ENCODE peak calls at places on chromosome 7, in nine cellular contexts. One of them, this sample, is unnamed.
A peak's percentile ranks its signal among the peaks of the same experiment; 100 is the strongest.

GRCh38 chr7:105674200-105675030 is 93.1 kb upstream of the EFCAB10 start:
- DNase-seq in left lung: no peak
- DNase-seq in Karpas-422: peak; percentile 14
- DNase-seq in brain microvascular endothelial cell: no peak
- DNase-seq in lung: no peak
- DNase-seq in pancreas: no peak
- DNase-seq in heart left ventricle: no peak
- DNase-seq in SJSA1: no peak
- DNase-seq in HepG2: no peak
- DNase-seq in this sample: peak; percentile 75

GRCh38 chr7:155869784-155870076 is 57.5 kb upstream of the SHH start:
- DNase-seq in left lung: no peak
- DNase-seq in Karpas-422: no peak
- DNase-seq in brain microvascular endothelial cell: no peak
- DNase-seq in lung: no peak
- DNase-seq in pancreas: no peak
- DNase-seq in heart left ventricle: no peak
- DNase-seq in SJSA1: no peak
- DNase-seq in HepG2: no peak
- DNase-seq in this sample: no peak

GRCh38 chr7:97167749-97168148 is 50.3 kb downstream of the SDHAF3 start:
- DNase-seq in left lung: no peak
- DNase-seq in Karpas-422: no peak
- DNase-seq in brain microvascular endothelial cell: no peak
- DNase-seq in lung: no peak
- DNase-seq in pancreas: no peak
- DNase-seq in heart left ventricle: no peak
- DNase-seq in SJSA1: no peak
- DNase-seq in HepG2: peak; percentile 7
- DNase-seq in this sample: no peak

GRCh38 chr7:102140952-102141370 is 145.7 kb upstream of the SH2B2 start:
- DNase-seq in left lung: peak; percentile 46
- DNase-seq in Karpas-422: peak; percentile 50
- DNase-seq in brain microvascular endothelial cell: no peak
- DNase-seq in lung: no peak
- DNase-seq in pancreas: peak; percentile 31
- DNase-seq in heart left ventricle: no peak
- DNase-seq in SJSA1: no peak
- DNase-seq in HepG2: no peak
- DNase-seq in this sample: no peak

GRCh38 chr7:159117366-159118219 is 27.1 kb downstream of the VIPR2 start:
- DNase-seq in left lung: no peak
- DNase-seq in Karpas-422: no peak
- DNase-seq in brain microvascular endothelial cell: no peak
- DNase-seq in lung: no peak
- DNase-seq in pancreas: no peak
- DNase-seq in heart left ventricle: no peak
- DNase-seq in SJSA1: no peak
- DNase-seq in HepG2: no peak
- DNase-seq in this sample: no peak

GRCh38 chr7:121011401-121011800 is 22.9 kb downstream of the CPED1 start:
- DNase-seq in left lung: no peak
- DNase-seq in Karpas-422: no peak
- DNase-seq in brain microvascular endothelial cell: no peak
- DNase-seq in lung: no peak
- DNase-seq in pancreas: no peak
- DNase-seq in heart left ventricle: no peak
- DNase-seq in SJSA1: no peak
- DNase-seq in HepG2: no peak
- DNase-seq in this sample: no peak

GRCh38 chr7:107902381-107902780 is 11.4 kb downstream of the DLD start:
- DNase-seq in left lung: no peak
- DNase-seq in Karpas-422: no peak
- DNase-seq in brain microvascular endothelial cell: no peak
- DNase-seq in lung: no peak
- DNase-seq in pancreas: no peak
- DNase-seq in heart left ventricle: no peak
- DNase-seq in SJSA1: peak; percentile 37
- DNase-seq in HepG2: no peak
- DNase-seq in this sample: no peak

GRCh38 chr7:55533050-55533728 is 39.1 kb downstream of the VOPP1 start:
- DNase-seq in left lung: no peak
- DNase-seq in Karpas-422: peak; percentile 68
- DNase-seq in brain microvascular endothelial cell: peak; percentile 37
- DNase-seq in lung: no peak
- DNase-seq in pancreas: no peak
- DNase-seq in heart left ventricle: no peak
- DNase-seq in SJSA1: no peak
- DNase-seq in HepG2: no peak
- DNase-seq in this sample: peak; percentile 6

GRCh38 chr7:65441010-65441409 is 67.4 kb downstream of the ZNF92 start:
- DNase-seq in left lung: no peak
- DNase-seq in Karpas-422: no peak
- DNase-seq in brain microvascular endothelial cell: peak; percentile 75
- DNase-seq in lung: no peak
- DNase-seq in pancreas: no peak
- DNase-seq in heart left ventricle: no peak
- DNase-seq in SJSA1: peak; percentile 44
- DNase-seq in HepG2: no peak
- DNase-seq in this sample: no peak

GRCh38 chr7:135260930-135261721 is 27.5 kb downstream of the STRA8 start:
- DNase-seq in left lung: no peak
- DNase-seq in Karpas-422: no peak
- DNase-seq in brain microvascular endothelial cell: no peak
- DNase-seq in lung: no peak
- DNase-seq in pancreas: no peak
- DNase-seq in heart left ventricle: no peak
- DNase-seq in SJSA1: no peak
- DNase-seq in HepG2: no peak
- DNase-seq in this sample: no peak

GRCh38 chr7:69827140-69827919 is 229.1 kb downstream of the AUTS2 start:
- DNase-seq in left lung: no peak
- DNase-seq in Karpas-422: peak; percentile 59
- DNase-seq in brain microvascular endothelial cell: no peak
- DNase-seq in lung: no peak
- DNase-seq in pancreas: no peak
- DNase-seq in heart left ventricle: no peak
- DNase-seq in SJSA1: no peak
- DNase-seq in HepG2: no peak
- DNase-seq in this sample: no peak

GRCh38 chr7:5591547-5591899 is 167.9 kb upstream of the TNRC18 start:
- DNase-seq in left lung: peak; percentile 55
- DNase-seq in Karpas-422: no peak
- DNase-seq in brain microvascular endothelial cell: peak; percentile 70
- DNase-seq in lung: no peak
- DNase-seq in pancreas: no peak
- DNase-seq in heart left ventricle: peak; percentile 32
- DNase-seq in SJSA1: peak; percentile 95
- DNase-seq in HepG2: peak; percentile 72
- DNase-seq in this sample: peak; percentile 83

DNA sequence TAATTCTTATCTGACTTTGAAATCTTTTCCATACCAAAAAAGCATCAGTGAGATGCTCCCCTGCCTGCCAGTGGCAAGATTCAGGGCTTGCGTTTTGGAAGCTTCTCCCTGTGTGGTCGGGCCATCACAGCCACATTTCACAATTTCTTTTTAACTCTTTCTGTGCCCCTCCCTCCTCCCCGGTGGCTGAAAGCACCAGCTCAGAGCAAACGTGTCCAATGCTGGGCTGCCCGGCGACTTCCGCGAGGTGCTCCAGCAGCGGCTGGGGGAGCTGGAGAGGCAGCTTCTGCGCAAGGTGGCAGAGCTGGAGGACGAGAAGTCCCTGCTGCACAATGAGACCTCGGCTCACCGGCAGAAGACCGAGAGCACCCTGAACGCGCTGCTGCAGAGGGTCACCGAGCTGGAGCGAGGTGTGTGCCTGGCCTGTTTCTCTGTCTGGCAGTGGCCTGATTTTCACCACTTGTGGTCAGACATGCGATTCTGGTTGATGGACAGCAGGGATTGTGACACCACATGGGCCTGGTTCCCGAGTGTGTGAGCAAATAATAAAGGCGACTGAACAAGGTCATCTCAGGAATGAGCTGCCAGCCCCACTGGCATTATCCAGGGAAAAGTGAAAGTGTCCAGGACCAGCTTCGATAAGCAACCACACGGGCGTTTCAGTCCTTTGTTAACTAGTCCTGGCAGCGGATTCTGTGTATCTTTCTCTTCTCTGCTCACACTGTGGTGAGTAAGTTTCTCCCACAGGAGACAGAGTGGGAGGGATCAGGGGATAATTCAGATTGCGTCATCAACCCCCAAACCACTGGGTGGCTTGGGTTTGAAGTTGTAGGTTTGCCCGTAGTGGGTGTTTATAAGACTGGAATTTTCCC is 2.6 kb downstream of the NPTX2 start:
- DNase-seq in left lung: no peak
- DNase-seq in Karpas-422: no peak
- DNase-seq in brain microvascular endothelial cell: no peak
- DNase-seq in lung: peak; percentile 53
- DNase-seq in pancreas: peak; percentile 89
- DNase-seq in heart left ventricle: peak; percentile 22
- DNase-seq in SJSA1: peak; percentile 82
- DNase-seq in HepG2: peak; percentile 69
- DNase-seq in this sample: peak; percentile 80
- H3K4me3 ChIP-seq in left lung: peak overlapping the region; percentile 6
- H3K4me3 ChIP-seq in Karpas-422: no peak overlapping the region
- H3K4me3 ChIP-seq in brain microvascular endothelial cell: no peak overlapping the region
- H3K4me3 ChIP-seq in lung: no peak overlapping the region
- H3K4me3 ChIP-seq in pancreas: peak overlapping the region; percentile 22
- H3K4me3 ChIP-seq in heart left ventricle: no peak overlapping the region
- H3K4me3 ChIP-seq in SJSA1: peak overlapping the region; percentile 76
- H3K4me3 ChIP-seq in HepG2: peak overlapping the region; percentile 60
- H3K4me3 ChIP-seq in this sample: no peak overlapping the region

GRCh38 chr7:8371742-8372141 is 61.7 kb upstream of the NXPH1 start:
- DNase-seq in left lung: no peak
- DNase-seq in Karpas-422: no peak
- DNase-seq in brain microvascular endothelial cell: no peak
- DNase-seq in lung: no peak
- DNase-seq in pancreas: no peak
- DNase-seq in heart left ventricle: no peak
- DNase-seq in SJSA1: no peak
- DNase-seq in HepG2: no peak
- DNase-seq in this sample: no peak
- H3K36me3 ChIP-seq in left lung: no peaks in the 10 kb centered on the region
- H3K36me3 ChIP-seq in Karpas-422: no peaks in the 10 kb centered on the region
- H3K36me3 ChIP-seq in brain microvascular endothelial cell: no peaks in the 10 kb centered on the region
- H3K36me3 ChIP-seq in lung: no peaks in the 10 kb centered on the region
- H3K36me3 ChIP-seq in pancreas: no peaks in the 10 kb centered on the region
- H3K36me3 ChIP-seq in heart left ventricle: no peaks in the 10 kb centered on the region
- H3K36me3 ChIP-seq in SJSA1: no peaks in the 10 kb centered on the region
- H3K36me3 ChIP-seq in HepG2: no peaks in the 10 kb centered on the region
- H3K36me3 ChIP-seq in this sample: no peaks in the 10 kb centered on the region

GRCh38 chr7:25860206-25860881 is 291.7 kb upstream of the NFE2L3 start:
- DNase-seq in left lung: no peak
- DNase-seq in Karpas-422: no peak
- DNase-seq in brain microvascular endothelial cell: no peak
- DNase-seq in lung: no peak
- DNase-seq in pancreas: no peak
- DNase-seq in heart left ventricle: no peak
- DNase-seq in SJSA1: no peak
- DNase-seq in HepG2: no peak
- DNase-seq in this sample: peak; percentile 59

GRCh38 chr7:25858562-25859411 is 293.2 kb upstream of the NFE2L3 start:
- DNase-seq in left lung: no peak
- DNase-seq in Karpas-422: no peak
- DNase-seq in brain microvascular endothelial cell: no peak
- DNase-seq in lung: no peak
- DNase-seq in pancreas: no peak
- DNase-seq in heart left ventricle: no peak
- DNase-seq in SJSA1: no peak
- DNase-seq in HepG2: no peak
- DNase-seq in this sample: peak; percentile 73

GRCh38 chr7:25860882-25861228 is 291.1 kb upstream of the NFE2L3 start:
- DNase-seq in left lung: no peak
- DNase-seq in Karpas-422: no peak
- DNase-seq in brain microvascular endothelial cell: no peak
- DNase-seq in lung: no peak
- DNase-seq in pancreas: no peak
- DNase-seq in heart left ventricle: no peak
- DNase-seq in SJSA1: no peak
- DNase-seq in HepG2: no peak
- DNase-seq in this sample: no peak

GRCh38 chr7:25859412-25859704 is 292.6 kb upstream of the NFE2L3 start:
- DNase-seq in left lung: no peak
- DNase-seq in Karpas-422: no peak
- DNase-seq in brain microvascular endothelial cell: no peak
- DNase-seq in lung: no peak
- DNase-seq in pancreas: no peak
- DNase-seq in heart left ventricle: no peak
- DNase-seq in SJSA1: no peak
- DNase-seq in HepG2: no peak
- DNase-seq in this sample: peak; percentile 38

DNA sequence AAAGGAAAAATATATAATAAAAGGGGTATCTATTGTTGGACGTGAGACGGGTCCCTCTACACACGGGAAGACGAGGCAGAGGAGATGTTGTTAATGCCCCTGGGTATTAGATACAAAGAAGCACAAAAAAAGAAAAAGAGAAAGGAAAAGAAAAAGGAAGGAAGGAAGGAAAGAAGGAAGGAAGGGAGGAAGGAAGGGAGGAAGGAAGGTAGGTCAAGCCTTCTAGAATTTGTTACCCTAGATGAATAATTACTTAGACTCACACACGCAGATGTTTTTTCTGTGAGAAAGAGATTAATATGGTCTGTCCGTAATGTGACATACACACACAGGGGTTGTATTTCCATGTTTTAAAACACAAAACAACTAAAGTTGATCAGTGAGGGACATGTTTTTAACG is 292.3 kb upstream of the NFE2L3 start:
- DNase-seq in left lung: no peak
- DNase-seq in Karpas-422: no peak
- DNase-seq in brain microvascular endothelial cell: no peak
- DNase-seq in lung: no peak
- DNase-seq in pancreas: no peak
- DNase-seq in heart left ventricle: no peak
- DNase-seq in SJSA1: no peak
- DNase-seq in HepG2: no peak
- DNase-seq in this sample: no peak
- H3K27me3 ChIP-seq in left lung: peaks cover 100% of the 10 kb centered on the region
- H3K27me3 ChIP-seq in Karpas-422: no peaks in the 10 kb centered on the region
- H3K27me3 ChIP-seq in brain microvascular endothelial cell: peaks cover 12% of the 10 kb centered on the region
- H3K27me3 ChIP-seq in lung: peaks cover 37% of the 10 kb centered on the region
- H3K27me3 ChIP-seq in pancreas: peaks cover 91% of the 10 kb centered on the region
- H3K27me3 ChIP-seq in heart left ventricle: peaks cover 98% of the 10 kb centered on the region
- H3K27me3 ChIP-seq in SJSA1: peaks cover 19% of the 10 kb centered on the region
- H3K27me3 ChIP-seq in HepG2: peaks cover 3% of the 10 kb centered on the region
- H3K27me3 ChIP-seq in this sample: peaks cover 70% of the 10 kb centered on the region

GRCh38 chr7:143408247-143408685 is 390 bp downstream of the EPHA1 start:
- DNase-seq in left lung: no peak
- DNase-seq in Karpas-422: no peak
- DNase-seq in brain microvascular endothelial cell: no peak
- DNase-seq in lung: no peak
- DNase-seq in pancreas: no peak
- DNase-seq in heart left ventricle: peak; percentile 18
- DNase-seq in SJSA1: no peak
- DNase-seq in HepG2: no peak
- DNase-seq in this sample: no peak
- H3K4me3 ChIP-seq in left lung: peak overlapping the region; percentile 47
- H3K4me3 ChIP-seq in Karpas-422: no peak overlapping the region
- H3K4me3 ChIP-seq in brain microvascular endothelial cell: no peak overlapping the region
- H3K4me3 ChIP-seq in lung: peak overlapping the region; percentile 33
- H3K4me3 ChIP-seq in pancreas: peak overlapping the region; percentile 55
- H3K4me3 ChIP-seq in heart left ventricle: peak overlapping the region; percentile 38
- H3K4me3 ChIP-seq in SJSA1: no peak overlapping the region
- H3K4me3 ChIP-seq in HepG2: peak overlapping the region; percentile 71
- H3K4me3 ChIP-seq in this sample: peak overlapping the region; percentile 82